ENCODE peak calls at places on chromosomes 4 and X, in seven cellular contexts. Y is cardiac fibroblast, Q is dorsolateral prefrontal cortex, H is B cell, R is endothelial cell, O is spleen, S is fibroblast of mammary gland. P is an unnamed sample.
A peak's percentile ranks its signal among the peaks of the same experiment; 100 is the strongest.

GRCh38 chr4:168483786-168484185 is 3.5 kb upstream of the DDX60L start:
- DNase-seq in R (no peak), Y (peak; percentile 85), S (peak; percentile 56), O (no peak), H (no peak), Q (no peak), P (no peak)

GRCh38 chr4:2417196-2417764 is 1.2 kb downstream of the ZFYVE28 start:
- DNase-seq in R (peak; percentile 30), S (no peak), H (no peak), Y (no peak), O (no peak), Q (no peak), P (no peak)

GRCh38 chrX:141405878-141406492 is 163.7 kb upstream of the SPANXC start:
- DNase-seq in R (no peak), Y (peak; percentile 89), Q (no peak), H (no peak), S (peak; percentile 81), O (no peak), P (no peak)

GRCh38 chr4:100988876-100989275 is 358.4 kb downstream of the PPP3CA start:
- DNase-seq in O (no peak), S (peak; percentile 34), Q (no peak), R (no peak), H (no peak), Y (no peak), P (no peak)

GRCh38 chr4:39609454-39609911 is 29.2 kb downstream of the SMIM14 start:
- DNase-seq in Y (peak; percentile 42), Q (no peak), R (no peak), S (no peak), H (peak; percentile 70), O (no peak), P (peak; percentile 27)

GRCh38 chrX:152601848-152602616 is 35.7 kb upstream of the GABRQ start:
- DNase-seq in R (peak; percentile 2), H (no peak), Q (no peak), O (no peak), Y (no peak), S (peak; percentile 1), P (peak; percentile 23)

GRCh38 chr4:108156391-108156790 is 12.3 kb downstream of the LEF1 start:
- DNase-seq in Q (no peak), H (no peak), R (no peak), S (no peak), O (no peak), Y (no peak), P (no peak)

GRCh38 chr4:52015366-52015765 is 4.8 kb downstream of the LRRC66 start:
- DNase-seq in R (no peak), O (no peak), Y (no peak), S (no peak), H (no peak), Q (no peak), P (no peak)

GRCh38 chrX:132488819-132489255 is at the start of gene MBNL3:
- DNase-seq in H (peak; percentile 83), O (peak; percentile 93), Y (peak; percentile 52), R (peak; percentile 45), Q (peak; percentile 36), S (peak; percentile 35), P (peak; percentile 69)

GRCh38 chr4:126405369-126405982 is 1090.7 kb downstream of the FAT4 start:
- DNase-seq in R (no peak), H (no peak), Y (peak; percentile 32), S (peak; percentile 47), O (no peak), Q (no peak), P (no peak)

GRCh38 chr4:24473309-24473721 is 111.0 kb downstream of the DHX15 start:
- DNase-seq in R (no peak), Q (peak; percentile 68), S (peak; percentile 30), Y (peak; percentile 42), H (no peak), O (no peak), P (peak; percentile 3)

GRCh38 chr4:6892190-6892908 is 17.3 kb upstream of the TBC1D14 start:
- DNase-seq in Q (no peak), H (no peak), O (peak; percentile 90), S (peak; percentile 72), R (no peak), Y (peak; percentile 65), P (peak; percentile 66)

GRCh38 chrX:2708016-2708415 is 16.9 kb downstream of the CD99 start:
- DNase-seq in S (peak; percentile 28), Q (no peak), H (no peak), Y (peak; percentile 54), R (no peak), O (peak; percentile 34), P (peak; percentile 38)

GRCh38 chr4:68905598-68906237 is 45.9 kb downstream of the UGT2A3 start:
- DNase-seq in H (no peak), Q (no peak), S (no peak), O (no peak), R (no peak), Y (no peak), P (no peak)

GRCh38 chr4:110442309-110442708 is 33.6 kb upstream of the ENPEP start:
- DNase-seq in Q (no peak), O (no peak), R (no peak), Y (no peak), S (peak; percentile 3), H (no peak), P (peak; percentile 4)

GRCh38 chrX:68018248-68019203 is 414.8 kb downstream of the OPHN1 start:
- DNase-seq in Q (no peak), S (peak; percentile 47), H (no peak), O (no peak), R (peak; percentile 22), Y (peak; percentile 54), P (peak; percentile 3)

GRCh38 chr4:36054750-36055467 is 189.4 kb downstream of the ARAP2 start:
- DNase-seq in Y (no peak), O (no peak), S (no peak), H (no peak), R (no peak), Q (no peak), P (no peak)

GRCh38 chr4:70980196-70980595 is 13.3 kb upstream of the DCK start:
- DNase-seq in O (no peak), S (no peak), H (no peak), R (no peak), Y (no peak), Q (no peak), P (no peak)

GRCh38 chr4:42397635-42398447 is 553 bp downstream of the SHISA3 start:
- DNase-seq in S (no peak), R (peak; percentile 36), Q (no peak), Y (peak; percentile 55), H (no peak), O (peak; percentile 77), P (peak; percentile 37)

GRCh38 chrX:53263597-53264094 is 17.7 kb downstream of the IQSEC2 start:
- DNase-seq in S (peak; percentile 88), Y (peak; percentile 73), R (no peak), H (no peak), O (peak; percentile 54), Q (no peak), P (peak; percentile 82)

GRCh38 chrX:24242649-24243556 is 71.0 kb downstream of the SUPT20HL2 start:
- DNase-seq in Q (no peak), S (peak; percentile 96), O (no peak), R (no peak), H (peak; percentile 39), Y (peak; percentile 86), P (no peak)

GRCh38 chrX:54826598-54826997 is 19.1 kb downstream of the MAGED2 start:
- DNase-seq in O (no peak), H (no peak), S (no peak), R (no peak), Y (no peak), Q (no peak), P (no peak)

GRCh38 chr4:47075919-47076318 is 44.6 kb downstream of the GABRB1 start:
- DNase-seq in Q (no peak), S (no peak), H (no peak), R (no peak), Y (no peak), O (no peak), P (no peak)

GRCh38 chr4:123821861-123822260 is 425.3 kb downstream of the SPRY1 start:
- DNase-seq in Y (peak; percentile 45), O (no peak), R (no peak), S (no peak), H (no peak), Q (no peak), P (no peak)

GRCh38 chr4:142124874-142125273 is 488.5 kb downstream of the IL15 start:
- DNase-seq in Y (no peak), Q (no peak), H (no peak), S (no peak), R (no peak), O (no peak), P (no peak)

GRCh38 chr4:33407496-33407895 is 2687.3 kb downstream of the PCDH7 start:
- DNase-seq in O (no peak), R (no peak), Y (no peak), Q (no peak), H (no peak), S (no peak), P (no peak)

GRCh38 chr4:71389149-71389840 is 50.5 kb downstream of the SLC4A4 start:
- DNase-seq in Y (no peak), O (no peak), S (no peak), H (no peak), Q (no peak), R (no peak), P (no peak)

GRCh38 chr4:89724716-89725115 is 112.2 kb downstream of the SNCA start:
- DNase-seq in H (no peak), S (peak; percentile 70), R (no peak), Q (no peak), Y (peak; percentile 43), O (no peak), P (no peak)

GRCh38 chr4:48557478-48557877 is 67.4 kb downstream of the ZAR1 start:
- DNase-seq in H (no peak), Q (no peak), S (peak; percentile 7), Y (peak; percentile 5), O (no peak), R (no peak), P (no peak)
- TF ChIP-seq CTCF in H (no peak), Q (no peak), S (peak; percentile 24), Y (peak; percentile 20), O (no peak), R (peak; percentile 23), P (no peak)

GRCh38 chr4:147408189-147408588 is 72.7 kb upstream of the EDNRA start:
- DNase-seq in S (peak; percentile 12), H (no peak), O (no peak), Y (peak; percentile 54), R (no peak), Q (no peak), P (no peak)

GRCh38 chr4:147409350-147409749 is 71.5 kb upstream of the EDNRA start:
- DNase-seq in Q (no peak), Y (peak; percentile 85), O (no peak), R (no peak), H (no peak), S (peak; percentile 63), P (no peak)

GRCh38 chr4:147407261-147408045 is 73.4 kb upstream of the EDNRA start:
- DNase-seq in O (no peak), Q (no peak), H (no peak), Y (peak; percentile 49), R (no peak), S (peak; percentile 22), P (no peak)
- TF ChIP-seq CTCF in O (no peak), Q (no peak), H (no peak), Y (peak; percentile 46), R (peak; percentile 54), S (peak; percentile 41), P (peak; percentile 27)

GRCh38 chrX:47723689-47724088 is 64.7 kb upstream of the UXT start:
- DNase-seq in R (peak; percentile 4), S (no peak), O (peak; percentile 48), Y (no peak), H (no peak), Q (no peak), P (peak; percentile 43)
- TF ChIP-seq CTCF in R (no peak), S (no peak), O (no peak), Y (no peak), H (no peak), Q (no peak), P (no peak)

GRCh38 chrX:149699761-149700160 is 12.1 kb upstream of the MAGEA11 start:
- DNase-seq in Y (no peak), R (no peak), O (no peak), Q (no peak), H (no peak), S (no peak), P (no peak)
- TF ChIP-seq CTCF in Y (no peak), R (no peak), O (no peak), Q (no peak), H (no peak), S (no peak), P (no peak)